ENCODE peak calls at places on chromosome 1, in five cellular contexts. F is NCI-H2171 treated with DMSO at 0.1 percent for 48 hours; A is activated CD4-positive, CD25-positive, alpha-beta regulatory T cell treated with anti-CD3 and anti-CD28 coated beads, Interleukin-2, amount 50 U/mL, for 72 hours; I is caudate nucleus; O is NCI-H510A. R is an unnamed sample.

GRCh38 chr1:170162385-170163226 is 16.8 kb downstream of the NTMT2 start:
- DNase-seq in I (no peak), F (no peak), O (no peak), A (no peak), R (no peak)

GRCh38 chr1:153552335-153552734 is 3.3 kb upstream of the S100A3 start:
- DNase-seq in A (no peak), I (no peak), F (no peak), O (no peak), R (no peak)

GRCh38 chr1:87093286-87093685 is 178.9 kb downstream of the HS2ST1 start:
- DNase-seq in F (no peak), A (no peak), O (no peak), I (no peak), R (no peak)

GRCh38 chr1:46466477-46467182 is 23.0 kb upstream of the DMBX1 start:
- DNase-seq in I (no peak), A (no peak), O (no peak), F (peak), R (no peak)

GRCh38 chr1:220067246-220068204 is 21.2 kb upstream of the EPRS1 start:
- DNase-seq in I (no peak), F (no peak), O (no peak), A (no peak), R (no peak)

GRCh38 chr1:235391879-235392278 is 24.7 kb downstream of the TBCE start:
- DNase-seq in I (no peak), F (no peak), O (no peak), A (no peak), R (no peak)

GRCh38 chr1:42963378-42964005 is 4.8 kb upstream of the SLC2A1 start:
- DNase-seq in O (peak), I (no peak), F (no peak), A (no peak), R (no peak)

GRCh38 chr1:245332513-245332912 is 177.7 kb downstream of the KIF26B start:
- DNase-seq in O (no peak), A (no peak), I (no peak), F (no peak), R (no peak)

GRCh38 chr1:9080704-9081291 is 11.4 kb upstream of the SLC2A5 start:
- DNase-seq in I (no peak), O (no peak), A (no peak), F (no peak), R (no peak)